ENCODE peak calls at places on chromosomes 5 and 9, in four cellular contexts. B is HepG2, K is GM12878, A is H1. L is an unnamed sample.

GRCh38 chr9:109012009-109012875 is 1.1 kb downstream of the CTNNAL1 start:
- DNase-seq in K (no peak), B (peak), A (no peak), L (no peak)

GRCh38 chr5:168288349-168289245 is 2.8 kb upstream of the WWC1 start:
- DNase-seq in B (peak), A (no peak), K (no peak), L (no peak)

GRCh38 chr5:150879358-150879757 is 25.4 kb downstream of the ZNF300 start:
- DNase-seq in K (no peak), B (no peak), A (no peak), L (no peak)

GRCh38 chr9:89007568-89007967 is 16.3 kb downstream of the S1PR3 start:
- DNase-seq in B (no peak), A (no peak), K (no peak), L (no peak)

GRCh38 chr5:96934291-96934694 is 1.6 kb upstream of the LNPEP start:
- DNase-seq in K (no peak), A (no peak), B (peak), L (no peak)

GRCh38 chr5:179271301-179271650 is 74.0 kb downstream of the ADAMTS2 start:
- DNase-seq in A (no peak), K (no peak), B (no peak), L (no peak)

GRCh38 chr5:121731377-121731776 is 120.3 kb upstream of the FTMT start:
- DNase-seq in A (no peak), K (no peak), B (no peak), L (no peak)

GRCh38 chr5:158492850-158493249 is 606.9 kb downstream of the EBF1 start:
- DNase-seq in B (no peak), A (no peak), K (no peak), L (no peak)

GRCh38 chr5:149030838-149031397 is 31.9 kb downstream of the SH3TC2 start:
- DNase-seq in B (no peak), A (no peak), K (no peak), L (no peak)

GRCh38 chr5:154435226-154435625 is 10.6 kb upstream of the SAP30L start:
- DNase-seq in A (no peak), B (no peak), K (no peak), L (no peak)

GRCh38 chr9:121075251-121076036 is 689 bp downstream of the CNTRL start:
- DNase-seq in A (no peak), K (no peak), B (no peak), L (no peak)

GRCh38 chr9:87195306-87195705 is 248.0 kb upstream of the GAS1 start:
- DNase-seq in A (no peak), K (no peak), B (no peak), L (no peak)

GRCh38 chr5:170408866-170409265 is 19.7 kb upstream of the KCNMB1 start:
- DNase-seq in B (no peak), K (no peak), A (no peak), L (no peak)

GRCh38 chr9:83304686-83305085 is 233.5 kb downstream of the FRMD3 start:
- DNase-seq in A (no peak), K (no peak), B (no peak), L (no peak)

GRCh38 chr5:133317558-133317957 is 265.7 kb downstream of the HSPA4 start:
- DNase-seq in K (no peak), B (no peak), A (no peak), L (no peak)

GRCh38 chr9:76691761-76692313 is 72.4 kb upstream of the PCA3 start:
- DNase-seq in B (no peak), A (no peak), K (no peak), L (no peak)

GRCh38 chr5:90965110-90965676 is 406.6 kb downstream of the ADGRV1 start:
- DNase-seq in K (no peak), B (no peak), A (no peak), L (no peak)

GRCh38 chr9:130292104-130292503 is 26.5 kb downstream of the HMCN2 start:
- DNase-seq in K (no peak), A (no peak), B (no peak), L (no peak)

GRCh38 chr9:89926691-89927220 is 321.9 kb downstream of the GADD45G start:
- DNase-seq in A (no peak), K (no peak), B (no peak), L (no peak)

GRCh38 chr9:134738869-134739659 is 97.5 kb downstream of the COL5A1 start:
- DNase-seq in B (peak), K (no peak), A (peak), L (peak)

GRCh38 chr5:55033568-55033967 is 9.5 kb downstream of the GZMK start:
- DNase-seq in K (no peak), A (no peak), B (no peak), L (no peak)

DNA sequence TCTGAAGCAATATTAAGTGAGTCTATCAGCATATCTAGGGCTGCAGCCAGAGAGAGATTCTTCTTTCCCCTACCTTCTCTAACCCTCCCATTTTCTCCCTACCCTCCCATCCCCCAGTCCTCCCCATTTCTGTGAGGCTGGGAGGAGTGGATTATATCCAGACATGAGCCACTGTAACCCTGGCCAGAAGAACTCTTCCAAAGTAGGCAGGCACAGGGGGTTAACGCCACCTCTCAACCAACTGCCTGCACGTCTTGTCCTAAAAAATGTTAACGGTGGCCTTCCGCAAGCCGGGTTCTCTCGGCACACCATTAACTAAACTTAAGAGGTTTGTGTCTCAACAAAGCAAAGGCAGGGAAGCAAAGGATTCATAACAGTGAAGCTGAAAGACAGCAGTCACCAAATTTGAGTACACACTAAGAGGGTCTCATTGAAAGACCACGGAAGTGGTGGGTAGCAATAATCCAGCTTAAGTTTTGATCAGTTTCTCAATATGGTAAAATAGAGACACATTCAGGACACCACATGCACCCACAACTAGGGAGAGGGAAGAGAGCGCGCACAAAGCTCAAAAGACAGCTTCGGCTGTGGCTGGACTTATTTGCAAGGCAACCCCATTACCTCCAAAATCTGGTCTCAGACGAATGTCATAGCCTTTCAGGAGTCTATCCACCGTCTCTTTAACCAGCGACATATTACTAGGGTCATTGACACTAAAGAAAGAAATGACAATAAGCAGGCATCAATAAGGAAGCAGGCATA is 643 bp downstream of the GABRB2 start:
- DNase-seq in A (no peak), B (no peak), K (no peak), L (no peak)
- H3K9ac ChIP-seq in A (no peak), B (no peak), K (peak), L (no peak)

GRCh38 chr5:61304611-61305369 is 27.3 kb upstream of the ZSWIM6 start:
- DNase-seq in K (no peak), B (peak), A (no peak), L (no peak)
- TF ChIP-seq ZNF274 in K (no peak), B (no peak), A (no peak), L (no peak)

GRCh38 chr9:114790521-114790920 is 15.3 kb downstream of the TNFSF15 start:
- DNase-seq in A (no peak), B (peak), K (no peak), L (no peak)

GRCh38 chr9:114791736-114792135 is 14.1 kb downstream of the TNFSF15 start:
- DNase-seq in B (no peak), A (no peak), K (no peak), L (no peak)

GRCh38 chr9:114789006-114789405 is 16.8 kb downstream of the TNFSF15 start:
- DNase-seq in K (no peak), A (no peak), B (no peak), L (no peak)

GRCh38 chr9:114791312-114791711 is 14.5 kb downstream of the TNFSF15 start:
- DNase-seq in K (no peak), A (no peak), B (no peak), L (no peak)

DNA sequence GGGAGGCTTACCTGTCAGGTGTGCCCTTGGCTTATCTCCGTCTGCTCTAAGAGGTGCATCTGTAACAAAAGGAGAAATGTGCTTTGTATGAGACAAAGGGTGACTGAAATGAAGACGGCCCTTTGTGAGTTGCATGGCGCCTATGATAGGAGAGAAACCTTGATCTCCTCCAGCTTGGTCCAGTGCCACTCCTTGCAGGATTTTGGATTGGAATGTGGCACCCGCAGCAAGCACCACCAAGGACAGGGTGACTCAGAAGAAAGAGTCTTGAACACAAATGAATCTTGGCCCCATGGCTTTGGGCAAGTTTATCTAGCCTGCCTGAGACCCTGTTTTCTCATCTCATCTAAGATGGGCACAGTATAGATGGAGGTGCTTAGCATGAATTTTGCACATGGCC is 13.4 kb downstream of the TNFSF15 start:
- DNase-seq in K (no peak), A (no peak), B (no peak), L (no peak)
- TF ChIP-seq SUZ12 in K (no peak), A (no peak), B (no peak), L (no peak)

GRCh38 chr5:139394123-139394653 is 716 bp downstream of the PROB1 start:
- DNase-seq in K (no peak), B (no peak), A (no peak), L (peak)
- H3K9ac ChIP-seq in K (peak), B (no peak), A (no peak), L (peak)